ENCODE peak calls at places on chromosomes 3 and 15, in six cellular contexts. One of them, this sample, is unnamed.

GRCh38 chr3:43759297-43759782 is 68.6 kb downstream of the ABHD5 start:
- DNase-seq in neural progenitor cell: no peak
- DNase-seq in upper lobe of right lung: no peak
- DNase-seq in A549: peak
- DNase-seq in Panc1: no peak
- DNase-seq in tibial artery: no peak
- DNase-seq in this sample: no peak

GRCh38 chr3:123068227-123069020 is 1.6 kb downstream of the PDIA5 start:
- DNase-seq in neural progenitor cell: no peak
- DNase-seq in upper lobe of right lung: no peak
- DNase-seq in A549: peak
- DNase-seq in Panc1: no peak
- DNase-seq in tibial artery: no peak
- DNase-seq in this sample: no peak

GRCh38 chr3:132034486-132035464 is at the start of gene CPNE4:
- DNase-seq in neural progenitor cell: peak
- DNase-seq in upper lobe of right lung: peak
- DNase-seq in A549: peak
- DNase-seq in Panc1: peak
- DNase-seq in tibial artery: peak
- DNase-seq in this sample: no peak

GRCh38 chr3:100089802-100090668 is 24.3 kb downstream of the FILIP1L start:
- DNase-seq in neural progenitor cell: peak
- DNase-seq in upper lobe of right lung: no peak
- DNase-seq in A549: peak
- DNase-seq in Panc1: no peak
- DNase-seq in tibial artery: no peak
- DNase-seq in this sample: no peak

GRCh38 chr3:59836525-59836924 is 786.7 kb upstream of the CFAP20DC start:
- DNase-seq in neural progenitor cell: no peak
- DNase-seq in upper lobe of right lung: no peak
- DNase-seq in A549: no peak
- DNase-seq in Panc1: no peak
- DNase-seq in tibial artery: no peak
- DNase-seq in this sample: no peak

GRCh38 chr15:68384451-68385239 is 47.3 kb downstream of the ITGA11 start:
- DNase-seq in neural progenitor cell: no peak
- DNase-seq in upper lobe of right lung: peak
- DNase-seq in A549: peak
- DNase-seq in Panc1: no peak
- DNase-seq in tibial artery: peak
- DNase-seq in this sample: no peak

GRCh38 chr15:48177383-48177874 is 666 bp downstream of the MYEF2 start:
- DNase-seq in neural progenitor cell: no peak
- DNase-seq in upper lobe of right lung: no peak
- DNase-seq in A549: peak
- DNase-seq in Panc1: no peak
- DNase-seq in tibial artery: no peak
- DNase-seq in this sample: peak

GRCh38 chr15:60945196-60945595 is 283.9 kb downstream of the RORA start:
- DNase-seq in neural progenitor cell: no peak
- DNase-seq in upper lobe of right lung: no peak
- DNase-seq in A549: no peak
- DNase-seq in Panc1: no peak
- DNase-seq in tibial artery: peak
- DNase-seq in this sample: no peak

GRCh38 chr3:775178-775885 is 317.5 kb upstream of the CNTN6 start:
- DNase-seq in neural progenitor cell: no peak
- DNase-seq in upper lobe of right lung: no peak
- DNase-seq in A549: no peak
- DNase-seq in Panc1: peak
- DNase-seq in tibial artery: no peak
- DNase-seq in this sample: no peak

GRCh38 chr15:70077436-70077835 is 20.3 kb downstream of the TLE3 start:
- DNase-seq in neural progenitor cell: no peak
- DNase-seq in upper lobe of right lung: no peak
- DNase-seq in A549: no peak
- DNase-seq in Panc1: no peak
- DNase-seq in tibial artery: no peak
- DNase-seq in this sample: no peak

GRCh38 chr15:85401108-85401765 is 20.8 kb downstream of the AKAP13 start:
- DNase-seq in neural progenitor cell: no peak
- DNase-seq in upper lobe of right lung: no peak
- DNase-seq in A549: no peak
- DNase-seq in Panc1: no peak
- DNase-seq in tibial artery: no peak
- DNase-seq in this sample: no peak

GRCh38 chr15:78938608-78939488 is 6.0 kb downstream of the CTSH start:
- DNase-seq in neural progenitor cell: no peak
- DNase-seq in upper lobe of right lung: no peak
- DNase-seq in A549: no peak
- DNase-seq in Panc1: no peak
- DNase-seq in tibial artery: no peak
- DNase-seq in this sample: peak

GRCh38 chr3:187361835-187362234 is 6.3 kb upstream of the RTP4 start:
- DNase-seq in neural progenitor cell: no peak
- DNase-seq in upper lobe of right lung: no peak
- DNase-seq in A549: no peak
- DNase-seq in Panc1: no peak
- DNase-seq in tibial artery: no peak
- DNase-seq in this sample: peak

GRCh38 chr3:193978446-193978845 is 157.5 kb upstream of the HES1 start:
- DNase-seq in neural progenitor cell: no peak
- DNase-seq in upper lobe of right lung: no peak
- DNase-seq in A549: no peak
- DNase-seq in Panc1: no peak
- DNase-seq in tibial artery: no peak
- DNase-seq in this sample: no peak

GRCh38 chr15:40106203-40107161 is 2.2 kb downstream of the BMF start:
- DNase-seq in neural progenitor cell: peak
- DNase-seq in upper lobe of right lung: peak
- DNase-seq in A549: peak
- DNase-seq in Panc1: no peak
- DNase-seq in tibial artery: peak
- DNase-seq in this sample: peak

GRCh38 chr15:65421360-65422215 is 1.2 kb downstream of the IGDCC4 start:
- DNase-seq in neural progenitor cell: peak
- DNase-seq in upper lobe of right lung: no peak
- DNase-seq in A549: no peak
- DNase-seq in Panc1: no peak
- DNase-seq in tibial artery: no peak
- DNase-seq in this sample: peak

GRCh38 chr3:173214576-173214975 is 73.5 kb upstream of the SPATA16 start:
- DNase-seq in neural progenitor cell: no peak
- DNase-seq in upper lobe of right lung: no peak
- DNase-seq in A549: no peak
- DNase-seq in Panc1: no peak
- DNase-seq in tibial artery: no peak
- DNase-seq in this sample: no peak

GRCh38 chr3:134039161-134039862 is 9.6 kb upstream of the SLCO2A1 start:
- DNase-seq in neural progenitor cell: no peak
- DNase-seq in upper lobe of right lung: no peak
- DNase-seq in A549: no peak
- DNase-seq in Panc1: no peak
- DNase-seq in tibial artery: no peak
- DNase-seq in this sample: no peak

GRCh38 chr15:77081971-77082370 is 11.1 kb upstream of the TSPAN3 start:
- DNase-seq in neural progenitor cell: no peak
- DNase-seq in upper lobe of right lung: no peak
- DNase-seq in A549: no peak
- DNase-seq in Panc1: no peak
- DNase-seq in tibial artery: no peak
- DNase-seq in this sample: no peak

GRCh38 chr3:37993811-37994638 is 3.4 kb downstream of the VILL start:
- DNase-seq in neural progenitor cell: peak
- DNase-seq in upper lobe of right lung: peak
- DNase-seq in A549: no peak
- DNase-seq in Panc1: no peak
- DNase-seq in tibial artery: peak
- DNase-seq in this sample: no peak

GRCh38 chr3:77906102-77906709 is 866.3 kb downstream of the ROBO2 start:
- DNase-seq in neural progenitor cell: no peak
- DNase-seq in upper lobe of right lung: no peak
- DNase-seq in A549: no peak
- DNase-seq in Panc1: no peak
- DNase-seq in tibial artery: no peak
- DNase-seq in this sample: no peak

GRCh38 chr3:63559884-63560283 is 92.6 kb upstream of the SNTN start:
- DNase-seq in neural progenitor cell: no peak
- DNase-seq in upper lobe of right lung: no peak
- DNase-seq in A549: no peak
- DNase-seq in Panc1: no peak
- DNase-seq in tibial artery: no peak
- DNase-seq in this sample: no peak

GRCh38 chr3:63561879-63562278 is 90.6 kb upstream of the SNTN start:
- DNase-seq in neural progenitor cell: no peak
- DNase-seq in upper lobe of right lung: no peak
- DNase-seq in A549: no peak
- DNase-seq in Panc1: no peak
- DNase-seq in tibial artery: no peak
- DNase-seq in this sample: no peak

GRCh38 chr3:63562323-63562722 is 90.2 kb upstream of the SNTN start:
- DNase-seq in neural progenitor cell: no peak
- DNase-seq in upper lobe of right lung: no peak
- DNase-seq in A549: no peak
- DNase-seq in Panc1: no peak
- DNase-seq in tibial artery: no peak
- DNase-seq in this sample: no peak

GRCh38 chr3:63565220-63565619 is 87.3 kb upstream of the SNTN start:
- DNase-seq in neural progenitor cell: no peak
- DNase-seq in upper lobe of right lung: no peak
- DNase-seq in A549: no peak
- DNase-seq in Panc1: no peak
- DNase-seq in tibial artery: no peak
- DNase-seq in this sample: no peak
- TF ChIP-seq CTCF in neural progenitor cell: no peak
- TF ChIP-seq CTCF in upper lobe of right lung: no peak
- TF ChIP-seq CTCF in A549: no peak
- TF ChIP-seq CTCF in Panc1: no peak
- TF ChIP-seq CTCF in tibial artery: no peak
- TF ChIP-seq CTCF in this sample: no peak

DNA sequence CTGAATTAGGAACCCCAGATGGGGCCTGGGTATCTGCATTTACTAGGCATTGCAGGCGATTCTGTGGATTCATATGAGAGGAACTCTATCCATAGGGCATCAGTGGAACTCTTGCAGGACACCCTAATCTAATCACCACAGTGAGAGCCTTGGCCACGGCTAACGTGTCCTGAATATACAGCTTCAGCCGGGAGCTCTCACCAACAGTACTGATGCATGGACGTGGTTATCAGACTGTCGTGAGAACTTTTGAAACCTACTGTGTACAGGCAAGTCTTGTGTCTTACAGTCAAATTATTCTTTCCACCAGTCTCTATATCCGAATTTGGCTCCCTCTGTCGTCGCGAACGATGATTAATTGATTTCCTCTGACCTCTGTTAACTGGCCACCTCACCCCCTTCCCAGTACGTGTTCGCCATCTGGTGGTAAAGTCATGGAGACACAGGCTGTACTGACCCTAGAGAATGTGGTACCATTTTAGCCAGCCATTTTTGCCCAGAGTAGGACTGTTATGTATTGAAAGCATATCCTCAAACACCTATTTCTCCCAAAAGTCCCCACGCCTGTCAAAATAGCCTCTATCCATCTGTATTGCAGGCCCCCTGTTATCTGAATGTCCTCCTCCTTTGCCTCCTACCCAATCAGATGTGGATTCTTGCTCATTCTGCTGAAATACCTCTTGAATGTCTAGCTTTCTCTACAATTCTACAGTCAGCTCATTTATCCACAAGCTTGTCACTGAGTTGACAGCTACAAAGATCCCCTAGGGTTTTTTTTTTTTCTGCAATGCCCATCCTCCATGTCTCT is 39.7 kb downstream of the GLDN start:
- DNase-seq in neural progenitor cell: peak
- DNase-seq in upper lobe of right lung: no peak
- DNase-seq in A549: peak
- DNase-seq in Panc1: peak
- DNase-seq in tibial artery: peak
- DNase-seq in this sample: peak
- H3K4me3 ChIP-seq in neural progenitor cell: no peak
- H3K4me3 ChIP-seq in upper lobe of right lung: no peak
- H3K4me3 ChIP-seq in A549: no peak
- H3K4me3 ChIP-seq in Panc1: no peak
- H3K4me3 ChIP-seq in tibial artery: no peak
- H3K4me3 ChIP-seq in this sample: no peak

GRCh38 chr3:189790658-189791057 is 159.5 kb downstream of the TP63 start:
- DNase-seq in neural progenitor cell: no peak
- DNase-seq in upper lobe of right lung: no peak
- DNase-seq in A549: no peak
- DNase-seq in Panc1: no peak
- DNase-seq in tibial artery: no peak
- DNase-seq in this sample: no peak

GRCh38 chr3:189787191-189787590 is 156.0 kb downstream of the TP63 start:
- DNase-seq in neural progenitor cell: no peak
- DNase-seq in upper lobe of right lung: no peak
- DNase-seq in A549: no peak
- DNase-seq in Panc1: no peak
- DNase-seq in tibial artery: no peak
- DNase-seq in this sample: no peak

GRCh38 chr3:189789432-189789831 is 158.2 kb downstream of the TP63 start:
- DNase-seq in neural progenitor cell: no peak
- DNase-seq in upper lobe of right lung: no peak
- DNase-seq in A549: no peak
- DNase-seq in Panc1: no peak
- DNase-seq in tibial artery: no peak
- DNase-seq in this sample: no peak

GRCh38 chr3:189787622-189788021 is 156.4 kb downstream of the TP63 start:
- DNase-seq in neural progenitor cell: no peak
- DNase-seq in upper lobe of right lung: no peak
- DNase-seq in A549: no peak
- DNase-seq in Panc1: no peak
- DNase-seq in tibial artery: no peak
- DNase-seq in this sample: no peak

DNA sequence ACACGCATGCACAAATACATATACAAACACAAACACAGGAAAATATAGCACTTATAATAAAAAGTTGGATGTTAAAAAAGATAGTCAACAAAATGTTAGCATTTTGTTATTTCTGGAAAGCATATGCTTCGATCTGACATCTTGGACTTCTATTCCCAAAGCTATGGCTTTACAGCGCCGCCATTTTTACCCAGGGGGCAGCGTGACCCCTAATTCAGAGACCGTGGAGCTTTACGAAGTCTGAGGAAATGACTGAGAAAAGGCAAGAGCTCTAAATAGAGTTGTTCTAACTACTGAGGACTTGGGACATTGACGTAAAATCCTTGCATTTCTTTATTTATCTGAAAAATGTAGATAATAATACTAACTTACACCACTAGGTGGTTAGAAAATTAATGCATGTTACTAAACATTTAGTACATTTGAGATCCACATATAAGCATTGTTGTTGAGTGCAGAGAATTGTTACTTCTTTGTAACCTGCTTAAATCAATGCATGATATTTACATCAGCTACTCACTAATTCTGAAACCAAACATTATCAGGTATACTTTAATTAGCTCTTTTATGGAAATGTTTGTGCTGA is 155.4 kb downstream of the TP63 start:
- DNase-seq in neural progenitor cell: no peak
- DNase-seq in upper lobe of right lung: no peak
- DNase-seq in A549: no peak
- DNase-seq in Panc1: no peak
- DNase-seq in tibial artery: no peak
- DNase-seq in this sample: no peak
- TF ChIP-seq CTCF in neural progenitor cell: peak
- TF ChIP-seq CTCF in upper lobe of right lung: no peak
- TF ChIP-seq CTCF in A549: no peak
- TF ChIP-seq CTCF in Panc1: peak
- TF ChIP-seq CTCF in tibial artery: no peak
- TF ChIP-seq CTCF in this sample: peak

GRCh38 chr3:71495708-71496472 is 87.6 kb downstream of the FOXP1 start:
- DNase-seq in neural progenitor cell: no peak
- DNase-seq in upper lobe of right lung: no peak
- DNase-seq in A549: peak
- DNase-seq in Panc1: no peak
- DNase-seq in tibial artery: no peak
- DNase-seq in this sample: no peak
- H3K4me3 ChIP-seq in neural progenitor cell: no peak
- H3K4me3 ChIP-seq in upper lobe of right lung: no peak
- H3K4me3 ChIP-seq in A549: peak
- H3K4me3 ChIP-seq in Panc1: no peak
- H3K4me3 ChIP-seq in tibial artery: peak
- H3K4me3 ChIP-seq in this sample: no peak

This sample was measured in GM12864.